ENCODE peak calls at places on chromosomes 7 and 10, in four cellular contexts. H, A, W and G are unnamed samples.

GRCh38 chr7:123864966-123865365 is 20.0 kb downstream of the HYAL4 start:
- DNase-seq in H (no peak), A (peak), W (no peak), G (no peak)

GRCh38 chr7:33423646-33424020 is 294.3 kb downstream of the BBS9 start:
- DNase-seq in H (peak), A (no peak), W (peak), G (no peak)

GRCh38 chr10:131210181-131210580 is 101.3 kb downstream of the TCERG1L start:
- DNase-seq in H (no peak), A (no peak), W (no peak), G (no peak)

GRCh38 chr10:130866857-130867256 is 444.7 kb downstream of the TCERG1L start:
- DNase-seq in H (no peak), A (no peak), W (no peak), G (no peak)

GRCh38 chr10:22823109-22823508 is 104.7 kb upstream of the ARMC3 start:
- DNase-seq in H (no peak), A (peak), W (no peak), G (no peak)

GRCh38 chr7:26397326-26397725 is 105.7 kb downstream of the SNX10 start:
- DNase-seq in H (no peak), A (no peak), W (no peak), G (peak)

GRCh38 chr7:43439631-43440401 is 143.1 kb upstream of the STK17A start:
- DNase-seq in H (peak), A (peak), W (peak), G (peak)

GRCh38 chr10:1434202-1434601 is 303.1 kb downstream of the ADARB2 start:
- DNase-seq in H (no peak), A (no peak), W (no peak), G (no peak)

GRCh38 chr7:141128506-141128905 is 54.6 kb downstream of the TMEM178B start:
- DNase-seq in H (no peak), A (no peak), W (no peak), G (no peak)

GRCh38 chr7:152076324-152076821 is 50.9 kb downstream of the GALNT11 start:
- DNase-seq in H (peak), A (no peak), W (peak), G (peak)

GRCh38 chr7:17617380-17617779 is 318.9 kb downstream of the AHR start:
- DNase-seq in H (no peak), A (no peak), W (no peak), G (no peak)

GRCh38 chr7:103685646-103686418 is 239.8 kb upstream of the SLC26A5 start:
- DNase-seq in H (no peak), A (no peak), W (no peak), G (no peak)

DNA sequence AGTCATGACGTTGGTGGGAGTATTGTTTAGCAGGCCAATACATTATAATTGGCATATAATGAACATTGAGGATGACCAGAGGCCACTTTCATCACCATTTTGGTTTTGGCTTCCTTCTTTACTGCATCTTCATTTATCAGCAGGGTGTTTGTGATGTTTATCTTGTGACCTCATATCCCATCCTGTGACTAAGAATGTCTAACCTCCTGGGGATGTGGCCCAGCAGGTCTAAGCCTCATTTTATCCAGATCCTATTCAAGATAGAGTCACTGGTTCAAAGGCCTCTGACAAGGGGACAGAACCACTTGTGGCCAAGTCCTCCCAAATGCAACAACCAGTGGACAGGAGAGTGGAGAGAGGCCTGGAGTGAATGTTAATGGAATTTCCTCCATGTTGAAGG is 77.3 kb upstream of the RPA3 start:
- DNase-seq in H (no peak), A (peak), W (no peak), G (no peak)
- H3K27ac ChIP-seq in H (no peak), A (peak), W (no peak), G (no peak)

GRCh38 chr10:104403625-104404024 is 50.0 kb downstream of the CFAP58 start:
- DNase-seq in H (no peak), A (no peak), W (no peak), G (no peak)

DNA sequence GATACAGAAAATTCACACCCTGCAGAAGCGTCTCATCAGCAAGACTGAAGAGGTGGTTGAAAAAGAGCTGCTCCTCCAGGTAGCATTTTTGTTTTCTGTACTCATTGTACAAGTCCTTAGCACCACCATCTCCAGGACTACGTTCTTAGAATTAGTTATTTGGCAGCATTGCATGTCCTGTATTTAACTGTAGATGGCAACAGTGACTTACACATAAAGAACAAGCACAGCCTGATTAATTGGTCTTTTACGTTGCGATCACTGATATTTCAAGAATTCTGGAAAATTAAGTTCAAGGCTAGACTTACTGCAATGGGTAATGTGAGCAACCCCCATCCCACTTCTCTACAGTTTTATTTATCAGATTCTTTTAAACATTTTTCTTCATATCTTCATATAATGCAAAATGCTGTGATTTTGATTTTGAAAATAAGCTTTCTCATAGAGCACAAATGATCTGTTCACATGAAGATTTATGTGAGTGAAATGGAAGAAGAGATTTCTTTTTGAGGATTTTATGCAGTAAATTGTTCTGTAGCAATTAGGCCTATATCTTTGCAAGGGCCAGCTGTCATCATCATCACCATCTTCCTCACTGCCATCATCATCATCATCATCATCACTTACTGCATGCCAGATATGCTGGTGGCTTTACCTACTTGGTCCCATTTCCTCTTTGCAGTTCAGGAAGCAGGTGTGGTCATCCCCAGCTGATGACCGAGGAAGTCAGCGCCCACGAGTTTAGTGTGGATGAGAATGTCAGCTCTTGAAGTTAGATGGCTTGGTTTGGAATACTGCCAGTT is 53.3 kb downstream of the CFAP58 start:
- DNase-seq in H (no peak), A (peak), W (no peak), G (no peak)
- TF ChIP-seq CTCF in H (no peak), A (peak), W (peak), G (peak)

GRCh38 chr7:150801946-150802771 is 1.6 kb downstream of the TMEM176A start:
- DNase-seq in H (peak), A (no peak), W (no peak), G (no peak)

GRCh38 chr7:150799741-150800575 is at the start of gene TMEM176B:
- DNase-seq in H (peak), A (no peak), W (no peak), G (peak)

GRCh38 chr7:150803161-150803860 is 2.7 kb downstream of the TMEM176A start:
- DNase-seq in H (peak), A (no peak), W (no peak), G (no peak)

GRCh38 chr7:150800576-150801241 is at the start of gene TMEM176A:
- DNase-seq in H (peak), A (no peak), W (no peak), G (peak)

GRCh38 chr7:150801242-150801945 is 825 bp downstream of the TMEM176A start:
- DNase-seq in H (no peak), A (no peak), W (no peak), G (no peak)
- H3K27ac ChIP-seq in H (peak), A (no peak), W (no peak), G (no peak)

DNA sequence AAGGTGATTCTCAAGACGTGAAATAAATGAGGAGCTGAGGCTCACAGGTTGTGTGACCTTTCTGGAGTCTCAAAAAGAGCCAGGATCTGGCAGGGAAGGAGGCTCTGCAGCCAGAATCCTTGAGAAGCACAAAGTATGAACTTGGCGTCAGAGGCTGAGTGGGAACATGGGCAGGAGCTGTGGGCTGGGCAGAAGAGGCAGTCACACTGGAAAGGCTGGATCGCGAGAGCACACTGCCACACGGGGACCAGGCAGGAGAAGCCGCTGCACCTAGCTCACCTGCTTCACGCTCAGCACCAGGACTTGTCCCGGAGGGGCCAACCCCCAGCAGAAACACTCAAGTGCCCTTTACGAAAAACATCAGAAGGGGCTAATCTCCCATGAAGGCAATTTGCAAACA is 535.0 kb downstream of the TNS3 start:
- DNase-seq in H (no peak), A (no peak), W (no peak), G (no peak)
- TF ChIP-seq CTCF in H (no peak), A (no peak), W (no peak), G (no peak)

GRCh38 chr10:110553905-110554304 is 13.6 kb upstream of the SMC3 start:
- DNase-seq in H (no peak), A (no peak), W (no peak), G (no peak)
- H3K27ac ChIP-seq in H (no peak), A (no peak), W (no peak), G (peak)

GRCh38 chr7:128206017-128206746 is 34.9 kb upstream of the LEP start:
- DNase-seq in H (no peak), A (no peak), W (no peak), G (no peak)
- TF ChIP-seq CTCF in H (no peak), A (no peak), W (no peak), G (no peak)

DNA sequence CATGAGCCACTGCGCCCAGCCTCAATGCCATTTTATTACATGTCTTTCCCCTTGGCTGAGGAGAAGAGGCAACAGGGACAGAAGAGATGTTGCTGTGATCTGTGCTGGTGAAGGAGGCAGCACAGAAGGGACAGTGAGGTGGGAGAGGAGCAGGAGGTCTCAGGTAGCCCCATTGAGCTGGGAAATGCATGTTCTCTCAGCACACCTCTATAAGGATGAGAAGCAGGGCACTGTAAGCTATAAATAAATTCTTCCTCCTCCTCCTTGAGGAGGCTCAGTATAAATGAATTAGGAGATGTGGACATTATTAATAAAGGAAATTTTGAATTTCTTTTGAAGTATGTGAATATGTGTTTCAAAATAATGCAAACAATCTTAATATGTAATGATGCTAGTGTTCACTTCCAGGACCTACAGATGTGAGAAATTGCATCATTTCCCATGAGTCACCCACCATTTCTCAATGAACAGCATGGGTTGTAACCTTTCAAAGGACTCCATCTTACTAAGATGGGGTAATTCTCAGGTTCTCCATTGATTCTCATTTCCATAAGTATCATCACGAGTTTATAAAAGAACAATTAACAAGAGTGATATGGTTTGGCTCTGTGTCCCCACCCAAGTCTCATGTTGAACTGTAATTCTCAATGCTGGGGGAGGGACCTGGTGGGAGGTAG is 88.9 kb upstream of the ODAD2 start:
- DNase-seq in H (no peak), A (peak), W (no peak), G (no peak)
- H3K27ac ChIP-seq in H (no peak), A (peak), W (no peak), G (no peak)

DNA sequence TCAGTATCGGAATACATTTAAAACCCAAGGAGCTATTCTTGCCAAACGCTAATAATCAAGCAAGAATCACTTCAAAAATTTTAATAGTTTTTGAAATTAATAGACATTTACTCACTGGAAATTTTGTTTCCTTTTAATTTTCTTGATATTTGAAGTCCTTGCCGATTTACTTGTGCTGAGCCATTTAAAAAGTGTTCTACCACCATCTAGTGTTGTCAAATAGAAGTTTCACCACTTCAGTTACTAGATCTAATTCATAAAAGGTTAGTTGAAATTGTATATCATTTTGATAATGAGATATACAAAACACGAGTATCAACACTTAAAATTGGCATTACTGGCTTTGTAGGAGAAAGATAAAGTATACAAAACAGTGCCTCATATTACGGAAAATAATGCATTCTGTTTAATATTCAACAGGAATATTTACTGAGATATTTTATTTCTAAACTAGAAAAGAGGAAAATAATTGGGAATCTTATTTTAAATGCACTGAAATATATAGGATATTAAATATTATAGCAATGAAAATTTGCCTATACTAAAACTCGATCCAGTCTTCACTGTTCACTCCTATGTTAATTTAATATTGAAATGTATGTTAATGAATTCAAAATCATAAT is 664.8 kb upstream of the SEMA3D start:
- DNase-seq in H (no peak), A (no peak), W (no peak), G (no peak)
- TF ChIP-seq CTCF in H (peak), A (peak), W (no peak), G (peak)